ENCODE peak calls at places on chromosomes 12 and 14, in nine cellular contexts. One of them, this sample, is unnamed.

GRCh38 chr12:50187084-50187900 is 20.1 kb upstream of the CERS5 start:
- DNase-seq in testis: no peak
- DNase-seq in adrenal gland: no peak
- DNase-seq in neural progenitor cell: no peak
- DNase-seq in hepatocyte: no peak
- DNase-seq in K562: no peak
- DNase-seq in tibial nerve: no peak
- DNase-seq in CD8-positive, alpha-beta T cell: no peak
- DNase-seq in effector memory CD4-positive, alpha-beta T cell: no peak
- DNase-seq in this sample: no peak

GRCh38 chr12:28374556-28374955 is 184.3 kb downstream of the CCDC91 start:
- DNase-seq in testis: no peak
- DNase-seq in adrenal gland: no peak
- DNase-seq in neural progenitor cell: no peak
- DNase-seq in hepatocyte: no peak
- DNase-seq in K562: no peak
- DNase-seq in tibial nerve: no peak
- DNase-seq in CD8-positive, alpha-beta T cell: no peak
- DNase-seq in effector memory CD4-positive, alpha-beta T cell: no peak
- DNase-seq in this sample: no peak

GRCh38 chr14:104362761-104363605 is 216.6 kb upstream of the C14orf180 start:
- DNase-seq in testis: no peak
- DNase-seq in adrenal gland: no peak
- DNase-seq in neural progenitor cell: no peak
- DNase-seq in hepatocyte: no peak
- DNase-seq in K562: no peak
- DNase-seq in tibial nerve: no peak
- DNase-seq in CD8-positive, alpha-beta T cell: no peak
- DNase-seq in effector memory CD4-positive, alpha-beta T cell: no peak
- DNase-seq in this sample: no peak

GRCh38 chr12:92556622-92557421 is 146.0 kb upstream of the PLEKHG7 start:
- DNase-seq in testis: no peak
- DNase-seq in adrenal gland: no peak
- DNase-seq in neural progenitor cell: no peak
- DNase-seq in hepatocyte: no peak
- DNase-seq in K562: no peak
- DNase-seq in tibial nerve: no peak
- DNase-seq in CD8-positive, alpha-beta T cell: no peak
- DNase-seq in effector memory CD4-positive, alpha-beta T cell: no peak
- DNase-seq in this sample: no peak

GRCh38 chr12:115388139-115388538 is 704.2 kb upstream of the TBX3 start:
- DNase-seq in testis: no peak
- DNase-seq in adrenal gland: no peak
- DNase-seq in neural progenitor cell: no peak
- DNase-seq in hepatocyte: no peak
- DNase-seq in K562: no peak
- DNase-seq in tibial nerve: no peak
- DNase-seq in CD8-positive, alpha-beta T cell: no peak
- DNase-seq in effector memory CD4-positive, alpha-beta T cell: no peak
- DNase-seq in this sample: no peak

GRCh38 chr12:121060149-121061001 is 21.3 kb upstream of the OASL start:
- DNase-seq in testis: peak; percentile 34
- DNase-seq in adrenal gland: peak; percentile 37
- DNase-seq in neural progenitor cell: peak; percentile 80
- DNase-seq in hepatocyte: peak; percentile 65
- DNase-seq in K562: peak; percentile 42
- DNase-seq in tibial nerve: no peak
- DNase-seq in CD8-positive, alpha-beta T cell: peak; percentile 72
- DNase-seq in effector memory CD4-positive, alpha-beta T cell: peak; percentile 48
- DNase-seq in this sample: peak; percentile 55

GRCh38 chr12:109475993-109476806 is 900 bp downstream of the KCTD10 start:
- DNase-seq in testis: no peak
- DNase-seq in adrenal gland: no peak
- DNase-seq in neural progenitor cell: peak; percentile 24
- DNase-seq in hepatocyte: no peak
- DNase-seq in K562: no peak
- DNase-seq in tibial nerve: no peak
- DNase-seq in CD8-positive, alpha-beta T cell: no peak
- DNase-seq in effector memory CD4-positive, alpha-beta T cell: no peak
- DNase-seq in this sample: no peak

GRCh38 chr12:11702959-11703358 is 53.5 kb downstream of the ETV6 start:
- DNase-seq in testis: no peak
- DNase-seq in adrenal gland: no peak
- DNase-seq in neural progenitor cell: no peak
- DNase-seq in hepatocyte: no peak
- DNase-seq in K562: no peak
- DNase-seq in tibial nerve: no peak
- DNase-seq in CD8-positive, alpha-beta T cell: no peak
- DNase-seq in effector memory CD4-positive, alpha-beta T cell: no peak
- DNase-seq in this sample: no peak

GRCh38 chr12:29026419-29026818 is 122.7 kb upstream of the FAR2 start:
- DNase-seq in testis: no peak
- DNase-seq in adrenal gland: no peak
- DNase-seq in neural progenitor cell: no peak
- DNase-seq in hepatocyte: no peak
- DNase-seq in K562: no peak
- DNase-seq in tibial nerve: no peak
- DNase-seq in CD8-positive, alpha-beta T cell: no peak
- DNase-seq in effector memory CD4-positive, alpha-beta T cell: no peak
- DNase-seq in this sample: no peak

GRCh38 chr12:57229041-57229633 is 374 bp upstream of the SHMT2 start:
- DNase-seq in testis: no peak
- DNase-seq in adrenal gland: no peak
- DNase-seq in neural progenitor cell: no peak
- DNase-seq in hepatocyte: no peak
- DNase-seq in K562: no peak
- DNase-seq in tibial nerve: no peak
- DNase-seq in CD8-positive, alpha-beta T cell: no peak
- DNase-seq in effector memory CD4-positive, alpha-beta T cell: no peak
- DNase-seq in this sample: no peak

GRCh38 chr14:56131865-56132830 is 13.9 kb downstream of the PELI2 start:
- DNase-seq in testis: no peak
- DNase-seq in adrenal gland: no peak
- DNase-seq in neural progenitor cell: peak; percentile 65
- DNase-seq in hepatocyte: no peak
- DNase-seq in K562: no peak
- DNase-seq in tibial nerve: no peak
- DNase-seq in CD8-positive, alpha-beta T cell: no peak
- DNase-seq in effector memory CD4-positive, alpha-beta T cell: no peak
- DNase-seq in this sample: no peak

GRCh38 chr14:45810152-45810872 is 557.3 kb upstream of the MIS18BP1 start:
- DNase-seq in testis: no peak
- DNase-seq in adrenal gland: no peak
- DNase-seq in neural progenitor cell: peak; percentile 31
- DNase-seq in hepatocyte: peak; percentile 23
- DNase-seq in K562: no peak
- DNase-seq in tibial nerve: no peak
- DNase-seq in CD8-positive, alpha-beta T cell: no peak
- DNase-seq in effector memory CD4-positive, alpha-beta T cell: no peak
- DNase-seq in this sample: no peak

GRCh38 chr12:14514154-14514842 is 53.4 kb downstream of the PLBD1 start:
- DNase-seq in testis: peak; percentile 48
- DNase-seq in adrenal gland: peak; percentile 17
- DNase-seq in neural progenitor cell: peak; percentile 21
- DNase-seq in hepatocyte: peak; percentile 84
- DNase-seq in K562: no peak
- DNase-seq in tibial nerve: no peak
- DNase-seq in CD8-positive, alpha-beta T cell: no peak
- DNase-seq in effector memory CD4-positive, alpha-beta T cell: no peak
- DNase-seq in this sample: no peak

GRCh38 chr14:80850197-80850814 is 91.2 kb downstream of the CEP128 start:
- DNase-seq in testis: no peak
- DNase-seq in adrenal gland: no peak
- DNase-seq in neural progenitor cell: peak; percentile 42
- DNase-seq in hepatocyte: peak; percentile 41
- DNase-seq in K562: peak; percentile 8
- DNase-seq in tibial nerve: no peak
- DNase-seq in CD8-positive, alpha-beta T cell: no peak
- DNase-seq in effector memory CD4-positive, alpha-beta T cell: no peak
- DNase-seq in this sample: no peak

GRCh38 chr14:65972891-65973290 is 513.3 kb upstream of the CCDC196 start:
- DNase-seq in testis: no peak
- DNase-seq in adrenal gland: no peak
- DNase-seq in neural progenitor cell: no peak
- DNase-seq in hepatocyte: no peak
- DNase-seq in K562: no peak
- DNase-seq in tibial nerve: no peak
- DNase-seq in CD8-positive, alpha-beta T cell: no peak
- DNase-seq in effector memory CD4-positive, alpha-beta T cell: no peak
- DNase-seq in this sample: no peak

GRCh38 chr14:68938515-68939423 is 40.3 kb downstream of the ACTN1 start:
- DNase-seq in testis: no peak
- DNase-seq in adrenal gland: no peak
- DNase-seq in neural progenitor cell: no peak
- DNase-seq in hepatocyte: peak; percentile 63
- DNase-seq in K562: no peak
- DNase-seq in tibial nerve: no peak
- DNase-seq in CD8-positive, alpha-beta T cell: no peak
- DNase-seq in effector memory CD4-positive, alpha-beta T cell: no peak
- DNase-seq in this sample: peak; percentile 72
- H3K4me1 ChIP-seq in testis: peaks cover 34% of the 10 kb centered on the region
- H3K4me1 ChIP-seq in adrenal gland: peaks cover 3% of the 10 kb centered on the region
- H3K4me1 ChIP-seq in neural progenitor cell: peaks cover 35% of the 10 kb centered on the region
- H3K4me1 ChIP-seq in hepatocyte: peaks cover 57% of the 10 kb centered on the region
- H3K4me1 ChIP-seq in K562: peaks cover 7% of the 10 kb centered on the region
- H3K4me1 ChIP-seq in tibial nerve: peaks cover 82% of the 10 kb centered on the region
- H3K4me1 ChIP-seq in CD8-positive, alpha-beta T cell: peaks cover 96% of the 10 kb centered on the region
- H3K4me1 ChIP-seq in effector memory CD4-positive, alpha-beta T cell: no peaks in the 10 kb centered on the region
- H3K4me1 ChIP-seq in this sample: peaks cover 6% of the 10 kb centered on the region

GRCh38 chr12:45235087-45236025 is 19.5 kb downstream of the ANO6 start:
- DNase-seq in testis: no peak
- DNase-seq in adrenal gland: peak; percentile 34
- DNase-seq in neural progenitor cell: peak; percentile 24
- DNase-seq in hepatocyte: peak; percentile 19
- DNase-seq in K562: no peak
- DNase-seq in tibial nerve: no peak
- DNase-seq in CD8-positive, alpha-beta T cell: no peak
- DNase-seq in effector memory CD4-positive, alpha-beta T cell: no peak
- DNase-seq in this sample: no peak

GRCh38 chr12:45231515-45232145 is 15.7 kb downstream of the ANO6 start:
- DNase-seq in testis: no peak
- DNase-seq in adrenal gland: no peak
- DNase-seq in neural progenitor cell: no peak
- DNase-seq in hepatocyte: no peak
- DNase-seq in K562: no peak
- DNase-seq in tibial nerve: no peak
- DNase-seq in CD8-positive, alpha-beta T cell: no peak
- DNase-seq in effector memory CD4-positive, alpha-beta T cell: no peak
- DNase-seq in this sample: no peak

GRCh38 chr12:45232771-45233372 is 17.0 kb downstream of the ANO6 start:
- DNase-seq in testis: no peak
- DNase-seq in adrenal gland: peak; percentile 81
- DNase-seq in neural progenitor cell: no peak
- DNase-seq in hepatocyte: peak; percentile 83
- DNase-seq in K562: peak; percentile 32
- DNase-seq in tibial nerve: no peak
- DNase-seq in CD8-positive, alpha-beta T cell: no peak
- DNase-seq in effector memory CD4-positive, alpha-beta T cell: no peak
- DNase-seq in this sample: no peak

GRCh38 chr12:45232146-45232731 is 16.3 kb downstream of the ANO6 start:
- DNase-seq in testis: no peak
- DNase-seq in adrenal gland: no peak
- DNase-seq in neural progenitor cell: no peak
- DNase-seq in hepatocyte: no peak
- DNase-seq in K562: no peak
- DNase-seq in tibial nerve: no peak
- DNase-seq in CD8-positive, alpha-beta T cell: no peak
- DNase-seq in effector memory CD4-positive, alpha-beta T cell: no peak
- DNase-seq in this sample: no peak

DNA sequence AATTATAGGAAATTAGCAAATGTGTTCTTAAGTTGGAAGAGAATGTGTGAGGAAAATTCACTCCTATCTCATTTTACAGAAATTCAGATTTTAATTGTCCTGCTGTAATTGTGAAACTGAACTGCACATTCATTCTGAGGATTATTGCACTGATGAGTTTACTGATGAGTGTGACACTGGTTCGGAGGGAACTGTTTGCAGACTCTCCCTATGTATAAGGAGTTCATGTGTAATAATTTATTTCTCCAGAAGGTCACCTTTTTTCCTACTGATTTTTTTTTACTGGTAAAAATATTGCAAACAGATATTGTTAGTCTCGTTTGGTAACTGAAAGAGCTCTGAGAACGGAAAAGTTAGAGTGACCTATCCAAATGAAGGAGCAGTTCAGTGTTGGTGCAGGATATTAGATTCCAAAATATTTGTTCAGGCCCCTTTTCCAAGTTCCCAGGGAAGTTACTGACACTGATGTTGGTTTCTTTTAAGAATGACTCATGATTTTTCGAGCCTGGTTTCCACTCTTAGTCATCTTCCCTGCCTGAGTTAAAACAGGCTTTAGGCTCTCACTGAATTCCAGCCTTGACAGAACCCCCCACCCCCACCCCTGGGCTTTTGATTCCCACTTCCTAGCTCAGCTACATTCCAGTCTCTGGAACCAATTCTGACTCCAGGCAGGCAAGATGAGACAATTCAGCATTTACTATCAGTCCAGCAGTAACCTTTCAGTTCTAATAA is 18.4 kb downstream of the ANO6 start:
- DNase-seq in testis: no peak
- DNase-seq in adrenal gland: peak; percentile 66
- DNase-seq in neural progenitor cell: peak; percentile 61
- DNase-seq in hepatocyte: peak; percentile 83
- DNase-seq in K562: peak; percentile 42
- DNase-seq in tibial nerve: no peak
- DNase-seq in CD8-positive, alpha-beta T cell: no peak
- DNase-seq in effector memory CD4-positive, alpha-beta T cell: no peak
- DNase-seq in this sample: no peak
- H3K4me1 ChIP-seq in testis: peaks cover 27% of the 10 kb centered on the region
- H3K4me1 ChIP-seq in adrenal gland: peaks cover 46% of the 10 kb centered on the region
- H3K4me1 ChIP-seq in neural progenitor cell: peaks cover 37% of the 10 kb centered on the region
- H3K4me1 ChIP-seq in hepatocyte: peaks cover 47% of the 10 kb centered on the region
- H3K4me1 ChIP-seq in K562: peaks cover 47% of the 10 kb centered on the region
- H3K4me1 ChIP-seq in tibial nerve: peaks cover 50% of the 10 kb centered on the region
- H3K4me1 ChIP-seq in CD8-positive, alpha-beta T cell: no peaks in the 10 kb centered on the region
- H3K4me1 ChIP-seq in effector memory CD4-positive, alpha-beta T cell: no peaks in the 10 kb centered on the region
- H3K4me1 ChIP-seq in this sample: no peaks in the 10 kb centered on the region

GRCh38 chr12:9640024-9640423 is 29.5 kb upstream of the CLEC2D start:
- DNase-seq in testis: no peak
- DNase-seq in adrenal gland: no peak
- DNase-seq in neural progenitor cell: no peak
- DNase-seq in hepatocyte: no peak
- DNase-seq in K562: no peak
- DNase-seq in tibial nerve: no peak
- DNase-seq in CD8-positive, alpha-beta T cell: no peak
- DNase-seq in effector memory CD4-positive, alpha-beta T cell: no peak
- DNase-seq in this sample: no peak
- H3K4me1 ChIP-seq in testis: no peaks in the 10 kb centered on the region
- H3K4me1 ChIP-seq in adrenal gland: no peaks in the 10 kb centered on the region
- H3K4me1 ChIP-seq in neural progenitor cell: no peaks in the 10 kb centered on the region
- H3K4me1 ChIP-seq in hepatocyte: no peaks in the 10 kb centered on the region
- H3K4me1 ChIP-seq in K562: no peaks in the 10 kb centered on the region
- H3K4me1 ChIP-seq in tibial nerve: peaks cover 3% of the 10 kb centered on the region
- H3K4me1 ChIP-seq in CD8-positive, alpha-beta T cell: peaks cover 52% of the 10 kb centered on the region
- H3K4me1 ChIP-seq in effector memory CD4-positive, alpha-beta T cell: peaks cover 27% of the 10 kb centered on the region
- H3K4me1 ChIP-seq in this sample: no peaks in the 10 kb centered on the region

DNA sequence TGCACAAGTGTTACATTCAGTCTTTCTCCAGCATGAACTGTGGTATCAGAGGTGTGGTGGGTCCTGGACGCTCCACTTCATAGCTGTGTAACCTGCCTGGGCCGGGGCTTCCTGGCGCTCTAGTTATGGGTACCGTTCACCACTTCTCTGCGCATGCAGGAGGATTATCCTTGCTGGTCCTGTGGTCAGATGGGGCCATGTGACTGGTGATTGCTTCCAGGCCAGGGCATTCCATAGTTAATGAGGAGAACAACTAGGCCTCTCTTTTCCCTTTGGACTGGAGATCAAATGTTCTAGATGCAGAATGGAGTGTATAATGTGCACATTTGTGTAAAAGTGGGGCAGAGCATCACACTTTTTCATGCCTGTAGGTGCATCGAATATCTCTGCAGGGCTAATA is 444.0 kb downstream of the AACS start:
- DNase-seq in testis: no peak
- DNase-seq in adrenal gland: no peak
- DNase-seq in neural progenitor cell: no peak
- DNase-seq in hepatocyte: no peak
- DNase-seq in K562: no peak
- DNase-seq in tibial nerve: no peak
- DNase-seq in CD8-positive, alpha-beta T cell: no peak
- DNase-seq in effector memory CD4-positive, alpha-beta T cell: no peak
- DNase-seq in this sample: no peak
- H3K4me1 ChIP-seq in testis: no peaks in the 10 kb centered on the region
- H3K4me1 ChIP-seq in adrenal gland: no peaks in the 10 kb centered on the region
- H3K4me1 ChIP-seq in neural progenitor cell: peaks cover 4% of the 10 kb centered on the region
- H3K4me1 ChIP-seq in hepatocyte: no peaks in the 10 kb centered on the region
- H3K4me1 ChIP-seq in K562: no peaks in the 10 kb centered on the region
- H3K4me1 ChIP-seq in tibial nerve: no peaks in the 10 kb centered on the region
- H3K4me1 ChIP-seq in CD8-positive, alpha-beta T cell: no peaks in the 10 kb centered on the region
- H3K4me1 ChIP-seq in effector memory CD4-positive, alpha-beta T cell: no peaks in the 10 kb centered on the region
- H3K4me1 ChIP-seq in this sample: no peaks in the 10 kb centered on the region

This sample was measured in Peyer's patch.